ENCODE peak calls at places on chromosomes 5 and 9, in four cellular contexts. G, Z, K and N are unnamed samples.
A peak's percentile ranks its signal among the peaks of the same experiment; 100 is the strongest.

GRCh38 chr9:107684224-107684623 is 194.7 kb upstream of the KLF4 start:
- DNase-seq in Z (no peak), G (no peak), K (no peak), N (no peak)

GRCh38 chr9:37909326-37909725 is 5.4 kb upstream of the SLC25A51 start:
- DNase-seq in G (no peak), Z (no peak), K (no peak), N (no peak)

GRCh38 chr5:102483736-102484135 is 15.1 kb downstream of the SLCO6A1 start:
- DNase-seq in G (no peak), K (no peak), Z (no peak), N (no peak)

GRCh38 chr5:124747770-124748686 is 1.6 kb upstream of the ZNF608 start:
- DNase-seq in K (peak; percentile 64), Z (no peak), G (no peak), N (no peak)

GRCh38 chr9:19404278-19405075 is 4.3 kb upstream of the ACER2 start:
- DNase-seq in G (no peak), Z (no peak), K (no peak), N (no peak)

GRCh38 chr5:44499381-44499780 is 110.2 kb upstream of the FGF10 start:
- DNase-seq in G (no peak), K (no peak), Z (no peak), N (no peak)

GRCh38 chr5:112776301-112776856 is 38.7 kb downstream of the APC start:
- DNase-seq in G (no peak), K (no peak), Z (no peak), N (no peak)

GRCh38 chr9:70678153-70678552 is 263.7 kb upstream of the KLF9 start:
- DNase-seq in Z (no peak), K (no peak), G (no peak), N (no peak)

GRCh38 chr9:86321373-86321772 is 32.8 kb downstream of the TUT7 start:
- DNase-seq in K (no peak), G (no peak), Z (no peak), N (no peak)

GRCh38 chr9:137973829-137974416 is 96.3 kb downstream of the CACNA1B start:
- DNase-seq in K (no peak), G (no peak), Z (no peak), N (no peak)

GRCh38 chr5:80216753-80217596 is 38.9 kb downstream of the SERINC5 start:
- DNase-seq in K (peak; percentile 35), G (no peak), Z (peak; percentile 71), N (peak; percentile 83)

GRCh38 chr5:133825631-133826289 is 142.7 kb downstream of the C5orf15 start:
- DNase-seq in Z (peak; percentile 35), K (peak; percentile 73), G (no peak), N (no peak)

GRCh38 chr5:56527174-56527573 is 288.2 kb upstream of the MAP3K1 start:
- DNase-seq in G (no peak), Z (no peak), K (no peak), N (no peak)

GRCh38 chr5:78893959-78894676 is 91.0 kb downstream of the ARSB start:
- DNase-seq in K (no peak), Z (no peak), G (no peak), N (no peak)

GRCh38 chr5:118723021-118723338 is 265.4 kb downstream of the DTWD2 start:
- DNase-seq in G (no peak), K (no peak), Z (no peak), N (no peak)

GRCh38 chr9:89375181-89375760 is 57.0 kb downstream of the SECISBP2 start:
- DNase-seq in K (no peak), G (no peak), Z (no peak), N (no peak)

GRCh38 chr9:5448016-5448415 is 2.3 kb upstream of the CD274 start:
- DNase-seq in Z (no peak), K (no peak), G (no peak), N (no peak)

GRCh38 chr9:5448461-5448860 is 1.9 kb upstream of the CD274 start:
- DNase-seq in K (no peak), Z (no peak), G (no peak), N (no peak)

GRCh38 chr9:5450360-5451051 is at the start of gene CD274:
- DNase-seq in G (peak; percentile 84), Z (peak; percentile 89), K (peak; percentile 81), N (peak; percentile 93)

GRCh38 chr9:5447337-5447736 is 3.0 kb upstream of the CD274 start:
- DNase-seq in K (no peak), Z (no peak), G (no peak), N (no peak)

GRCh38 chr9:5449521-5450359 is 602 bp upstream of the CD274 start:
- DNase-seq in K (no peak), Z (no peak), G (no peak), N (no peak)
- H3K4me3 ChIP-seq in K (peak overlapping the region; percentile 19), Z (peak overlapping the region; percentile 70), G (peak overlapping the region; percentile 30), N (peak overlapping the region; percentile 63)

DNA sequence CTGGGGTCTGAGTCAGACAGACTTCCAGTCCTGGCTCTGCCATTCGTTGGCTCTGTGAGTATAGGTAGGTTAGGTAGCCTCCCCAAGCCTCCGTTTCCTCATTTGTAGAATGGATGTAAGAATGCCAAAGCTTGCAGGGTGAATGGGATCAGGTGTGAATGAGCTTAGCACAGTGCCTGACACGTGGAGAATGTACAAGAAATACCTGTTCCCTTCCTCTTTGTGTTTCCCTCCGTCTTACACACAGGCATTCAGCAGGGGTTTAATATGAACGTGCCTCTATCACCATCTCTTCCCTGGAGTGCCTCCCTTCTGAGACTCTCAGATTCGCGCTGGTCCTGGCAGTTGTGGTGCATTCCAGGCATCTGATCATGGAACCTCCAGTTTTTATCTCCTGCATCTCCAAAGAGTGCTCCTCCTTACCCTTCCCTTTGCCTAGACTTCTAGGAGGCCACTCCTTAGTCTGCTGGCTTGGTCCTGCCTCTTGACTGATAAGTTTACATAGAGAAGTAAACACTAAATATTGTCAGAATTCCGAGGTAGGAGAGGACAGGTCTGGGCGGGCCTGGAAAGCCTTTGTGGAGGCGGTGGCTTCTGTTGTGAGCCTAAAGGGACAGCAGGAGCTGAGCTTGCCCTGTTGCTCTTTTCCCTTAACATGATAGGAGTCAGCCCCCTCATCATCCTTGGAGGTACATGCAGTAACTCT is 199.4 kb downstream of the AOPEP start:
- DNase-seq in Z (no peak), K (no peak), G (peak; percentile 68), N (no peak)
- H3K4me1 ChIP-seq in Z (peaks cover 28% of the 10 kb centered on the region), K (peaks cover 71% of the 10 kb centered on the region), G (peaks cover 61% of the 10 kb centered on the region), N (peaks cover 20% of the 10 kb centered on the region)

GRCh38 chr9:109816490-109816889 is 36.5 kb downstream of the PALM2AKAP2 start:
- DNase-seq in K (no peak), G (no peak), Z (no peak), N (no peak)

GRCh38 chr9:109821711-109822110 is 41.7 kb downstream of the PALM2AKAP2 start:
- DNase-seq in Z (no peak), G (no peak), K (no peak), N (no peak)

GRCh38 chr9:109817146-109817845 is 37.3 kb downstream of the PALM2AKAP2 start:
- DNase-seq in K (no peak), G (no peak), Z (no peak), N (no peak)

GRCh38 chr9:109815366-109815947 is 35.5 kb downstream of the PALM2AKAP2 start:
- DNase-seq in Z (no peak), G (no peak), K (no peak), N (no peak)

GRCh38 chr9:109817846-109818472 is 38.0 kb downstream of the PALM2AKAP2 start:
- DNase-seq in K (peak; percentile 98), G (peak; percentile 70), Z (no peak), N (no peak)
- H3K4me3 ChIP-seq in K (no peak overlapping the region), G (no peak overlapping the region), Z (no peak overlapping the region), N (no peak overlapping the region)

GRCh38 chr9:124299519-124300090 is 41.9 kb downstream of the NEK6 start:
- DNase-seq in G (no peak), Z (no peak), K (no peak), N (no peak)
- H3K4me1 ChIP-seq in G (peaks cover 33% of the 10 kb centered on the region), Z (peaks cover 27% of the 10 kb centered on the region), K (peaks cover 10% of the 10 kb centered on the region), N (peaks cover 49% of the 10 kb centered on the region)

GRCh38 chr5:217860-218456 is at the start of the genes CCDC127 and SDHA:
- DNase-seq in Z (peak; percentile 98), K (peak; percentile 97), G (peak; percentile 94), N (peak; percentile 98)
- H3K4me3 ChIP-seq in Z (peak within 1 kb of the TSS; percentile 78), K (peak within 1 kb of the TSS; percentile 94), G (peak within 1 kb of the TSS; percentile 99), N (peak within 1 kb of the TSS; percentile 87)

GRCh38 chr5:33235824-33236223 is 204.9 kb upstream of the TARS1 start:
- DNase-seq in Z (no peak), G (no peak), K (no peak), N (no peak)
- H3K4me1 ChIP-seq in Z (peaks cover 6% of the 10 kb centered on the region), G (no peaks in the 10 kb centered on the region), K (no peaks in the 10 kb centered on the region), N (no peaks in the 10 kb centered on the region)

GRCh38 chr5:157219491-157220271 is 39.0 kb downstream of the ITK start:
- DNase-seq in K (no peak), G (no peak), Z (no peak), N (no peak)

GRCh38 chr5:157216395-157217142 is 35.9 kb downstream of the ITK start:
- DNase-seq in K (no peak), G (no peak), Z (no peak), N (no peak)

GRCh38 chr5:157215143-157215825 is 34.6 kb downstream of the ITK start:
- DNase-seq in Z (no peak), K (no peak), G (no peak), N (no peak)

GRCh38 chr5:157215826-157216167 is 35.2 kb downstream of the ITK start:
- DNase-seq in K (no peak), Z (no peak), G (no peak), N (no peak)

DNA sequence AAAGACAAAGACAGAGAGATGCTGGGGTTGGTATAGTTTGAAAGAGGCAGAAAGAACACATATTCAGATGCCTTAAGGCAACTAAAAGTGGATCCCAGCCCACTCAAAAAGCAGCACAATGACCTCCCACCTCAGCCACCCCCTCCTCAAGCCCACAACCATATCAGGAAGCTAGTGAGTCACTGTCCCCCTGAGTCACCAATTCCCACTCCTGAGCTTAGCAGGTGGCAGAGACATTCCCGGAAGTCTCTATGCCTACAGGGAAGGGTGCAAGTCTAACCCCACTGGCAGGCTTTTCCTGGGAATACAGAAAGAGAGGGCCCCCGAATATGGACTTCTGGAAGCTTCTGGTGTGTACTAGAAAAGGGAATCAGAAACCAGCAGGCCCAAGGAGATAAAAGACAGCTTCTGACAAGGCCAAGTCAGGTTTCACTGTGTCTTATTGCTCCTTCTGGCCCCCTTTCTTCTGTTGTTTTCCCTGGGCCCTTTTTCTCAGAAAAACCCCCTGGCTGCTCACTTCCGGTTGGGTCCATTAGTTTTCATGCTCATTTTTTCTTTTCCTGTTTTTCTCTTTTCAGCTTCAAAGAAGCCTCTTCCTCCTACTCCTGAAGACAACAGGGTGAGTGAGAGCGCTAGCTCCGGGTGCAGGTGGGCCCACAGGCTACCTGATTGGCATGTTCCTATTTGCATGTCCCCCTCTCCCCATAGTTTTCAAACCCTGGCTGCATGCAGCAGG is 36.8 kb downstream of the ITK start:
- DNase-seq in K (no peak), G (no peak), Z (no peak), N (no peak)
- H3K4me3 ChIP-seq in K (no peak overlapping the region), G (no peak overlapping the region), Z (no peak overlapping the region), N (no peak overlapping the region)

GRCh38 chr5:138542120-138542955 is 698 bp downstream of the ETF1 start:
- DNase-seq in K (no peak), Z (no peak), G (no peak), N (no peak)
- H3K4me1 ChIP-seq in K (peaks cover 38% of the 10 kb centered on the region), Z (peaks cover 57% of the 10 kb centered on the region), G (peaks cover 28% of the 10 kb centered on the region), N (peaks cover 33% of the 10 kb centered on the region)